ENCODE peak calls at places on chromosomes 2 and 18, in seven cellular contexts. E is adrenal gland; F is HepG2; R is gastrocnemius medialis; O is endothelial cell of umbilical vein; H is body of pancreas; Y is CD8-positive, alpha-beta T cell. M is an unnamed sample. For H3K4me1, the result is how much of the 10 kb centered on the place peaks cover.

GRCh38 chr2:147091448-147091847 is 753.4 kb upstream of the ACVR2A start:
- DNase-seq in F (no peak), E (no peak), Y (no peak), H (no peak), O (no peak), R (no peak), M (no peak)

GRCh38 chr2:3440486-3440885 is 61.0 kb downstream of the TRAPPC12 start:
- DNase-seq in O (peak), F (no peak), Y (no peak), R (no peak), H (no peak), E (no peak), M (no peak)

GRCh38 chr2:177908182-177908581 is 164.4 kb downstream of the PDE11A start:
- DNase-seq in E (no peak), Y (no peak), R (no peak), O (no peak), H (no peak), F (no peak), M (no peak)

GRCh38 chr18:9435041-9435440 is 40.3 kb upstream of the RALBP1 start:
- DNase-seq in Y (no peak), E (no peak), F (no peak), R (no peak), H (no peak), O (no peak), M (no peak)

GRCh38 chr2:1546023-1546591 is 132.8 kb downstream of the TPO start:
- DNase-seq in O (peak), E (peak), F (peak), R (no peak), Y (peak), H (peak), M (no peak)

GRCh38 chr18:36412778-36413177 is 115.3 kb downstream of the FHOD3 start:
- DNase-seq in E (peak), O (no peak), H (peak), R (no peak), F (peak), Y (no peak), M (no peak)

GRCh38 chr2:207513577-207514257 is 16.0 kb upstream of the CREB1 start:
- DNase-seq in F (no peak), Y (no peak), E (no peak), H (no peak), O (peak), R (no peak), M (no peak)

GRCh38 chr2:133421516-133422324 is 146.5 kb downstream of the NCKAP5 start:
- DNase-seq in O (no peak), R (no peak), F (peak), E (peak), Y (no peak), H (peak), M (no peak)

GRCh38 chr2:19474128-19474527 is 115.7 kb upstream of the OSR1 start:
- DNase-seq in R (peak), F (no peak), O (no peak), H (peak), Y (peak), E (no peak), M (no peak)

GRCh38 chr2:239106314-239106908 is 258.5 kb downstream of the TWIST2 start:
- DNase-seq in F (peak), O (peak), E (peak), H (no peak), R (no peak), Y (no peak), M (no peak)

GRCh38 chr2:3470166-3470651 is 49.1 kb downstream of the ADI1 start:
- DNase-seq in O (no peak), F (no peak), R (peak), Y (no peak), H (peak), E (peak), M (peak)

GRCh38 chr2:116490511-116491145 is 1323.9 kb upstream of the DDX18 start:
- DNase-seq in Y (no peak), H (no peak), F (no peak), E (no peak), O (no peak), R (no peak), M (no peak)

GRCh38 chr2:222690564-222691200 is 19.2 kb downstream of the MOGAT1 start:
- DNase-seq in E (peak), Y (peak), O (peak), F (peak), R (peak), H (peak), M (peak)

GRCh38 chr2:12915792-12916191 is 199.1 kb downstream of the TRIB2 start:
- DNase-seq in R (no peak), F (no peak), Y (no peak), O (no peak), H (no peak), E (no peak), M (no peak)

GRCh38 chr18:71630686-71631085 is 913.5 kb downstream of the CBLN2 start:
- DNase-seq in H (no peak), E (no peak), O (peak), F (no peak), Y (no peak), R (no peak), M (no peak)

GRCh38 chr2:98175811-98176210 is 88.8 kb downstream of the VWA3B start:
- DNase-seq in O (no peak), H (peak), F (no peak), E (no peak), R (no peak), Y (no peak), M (no peak)

GRCh38 chr2:38148501-38148900 is 72.5 kb upstream of the CYP1B1 start:
- DNase-seq in F (peak), O (no peak), H (peak), R (no peak), E (peak), Y (no peak), M (no peak)

GRCh38 chr2:30766666-30767065 is 40.6 kb downstream of the CAPN13 start:
- DNase-seq in E (no peak), H (no peak), R (no peak), O (no peak), F (no peak), Y (no peak), M (no peak)

GRCh38 chr2:6968319-6969100 is 51.3 kb downstream of the RNF144A start:
- DNase-seq in O (no peak), F (peak), Y (no peak), H (no peak), E (peak), R (no peak), M (peak)

GRCh38 chr18:11497585-11497984 is 111.8 kb upstream of the SLC35G4 start:
- DNase-seq in Y (no peak), E (no peak), R (no peak), O (no peak), H (no peak), F (peak), M (no peak)

GRCh38 chr2:218780851-218781690 is 876 bp upstream of the CYP27A1 start:
- DNase-seq in F (peak), Y (no peak), H (no peak), O (no peak), R (no peak), E (no peak), M (no peak)

GRCh38 chr18:61637905-61638304 is 254.9 kb downstream of the RNF152 start:
- DNase-seq in F (no peak), Y (no peak), H (no peak), E (no peak), R (no peak), O (no peak), M (no peak)

GRCh38 chr2:85089464-85090072 is 43.6 kb upstream of the TCF7L1 start:
- DNase-seq in R (no peak), E (no peak), F (no peak), O (no peak), Y (no peak), H (no peak), M (no peak)

GRCh38 chr2:97957432-97958183 is 38.1 kb downstream of the TMEM131 start:
- DNase-seq in E (no peak), H (no peak), R (no peak), Y (no peak), O (no peak), F (no peak), M (no peak)

GRCh38 chr2:216147172-216148131 is 38.3 kb downstream of the XRCC5 start:
- DNase-seq in F (no peak), Y (no peak), O (no peak), H (no peak), E (no peak), R (no peak), M (no peak)

GRCh38 chr2:20603791-20604190 is 47.1 kb downstream of the HS1BP3 start:
- DNase-seq in H (no peak), E (no peak), F (no peak), R (no peak), Y (no peak), O (no peak), M (no peak)

GRCh38 chr2:112626604-112627059 is 19.1 kb upstream of the SLC20A1 start:
- DNase-seq in Y (peak), F (peak), R (no peak), O (peak), H (peak), E (peak), M (peak)

GRCh38 chr2:71474744-71475421 is 21.5 kb downstream of the DYSF start:
- DNase-seq in O (no peak), Y (no peak), E (no peak), R (no peak), H (no peak), F (no peak), M (no peak)

GRCh38 chr2:105797298-105797819 is 52.6 kb downstream of the NCK2 start:
- DNase-seq in O (no peak), R (no peak), E (no peak), H (peak), F (peak), Y (peak), M (no peak)

GRCh38 chr18:59988098-59988706 is 88.4 kb downstream of the PMAIP1 start:
- DNase-seq in E (peak), H (peak), F (peak), R (no peak), Y (peak), O (peak), M (no peak)

GRCh38 chr18:10461989-10462388 is 7.6 kb downstream of the APCDD1 start:
- DNase-seq in E (no peak), Y (no peak), F (no peak), R (no peak), H (no peak), O (no peak), M (no peak)

GRCh38 chr2:217935245-217935879 is 67.4 kb downstream of the TNS1 start:
- DNase-seq in R (no peak), O (no peak), Y (no peak), E (no peak), F (no peak), H (peak), M (peak)

GRCh38 chr2:24527536-24527935 is 36.5 kb downstream of the NCOA1 start:
- DNase-seq in O (no peak), R (no peak), Y (no peak), E (no peak), F (no peak), H (no peak), M (no peak)

GRCh38 chr2:39851691-39852110 is 72.6 kb upstream of the THUMPD2 start:
- DNase-seq in O (no peak), E (no peak), F (no peak), Y (no peak), R (no peak), H (peak), M (no peak)

GRCh38 chr2:150710916-150711315 is 223.4 kb upstream of the RND3 start:
- DNase-seq in F (no peak), O (no peak), E (no peak), R (no peak), Y (no peak), H (no peak), M (no peak)

GRCh38 chr2:210558708-210559107 is 2.3 kb downstream of the CPS1 start:
- DNase-seq in E (no peak), O (peak), R (no peak), F (no peak), Y (no peak), H (no peak), M (no peak)

GRCh38 chr2:185695711-185696110 is 42.9 kb upstream of the FSIP2 start:
- DNase-seq in H (no peak), R (no peak), F (no peak), E (no peak), O (no peak), Y (no peak), M (no peak)

GRCh38 chr2:16626497-16626896 is 39.1 kb downstream of the CYRIA start:
- DNase-seq in Y (no peak), R (peak), F (no peak), O (no peak), H (peak), E (peak), M (no peak)

GRCh38 chr2:197426723-197427122 is 8.1 kb downstream of the SF3B1 start:
- DNase-seq in R (no peak), H (no peak), Y (no peak), F (no peak), O (no peak), E (no peak), M (no peak)
- H3K4me1 ChIP-seq in R (under half), H (half or more), Y (half or more), F (half or more), O (under half), E (under half), M (half or more)

DNA sequence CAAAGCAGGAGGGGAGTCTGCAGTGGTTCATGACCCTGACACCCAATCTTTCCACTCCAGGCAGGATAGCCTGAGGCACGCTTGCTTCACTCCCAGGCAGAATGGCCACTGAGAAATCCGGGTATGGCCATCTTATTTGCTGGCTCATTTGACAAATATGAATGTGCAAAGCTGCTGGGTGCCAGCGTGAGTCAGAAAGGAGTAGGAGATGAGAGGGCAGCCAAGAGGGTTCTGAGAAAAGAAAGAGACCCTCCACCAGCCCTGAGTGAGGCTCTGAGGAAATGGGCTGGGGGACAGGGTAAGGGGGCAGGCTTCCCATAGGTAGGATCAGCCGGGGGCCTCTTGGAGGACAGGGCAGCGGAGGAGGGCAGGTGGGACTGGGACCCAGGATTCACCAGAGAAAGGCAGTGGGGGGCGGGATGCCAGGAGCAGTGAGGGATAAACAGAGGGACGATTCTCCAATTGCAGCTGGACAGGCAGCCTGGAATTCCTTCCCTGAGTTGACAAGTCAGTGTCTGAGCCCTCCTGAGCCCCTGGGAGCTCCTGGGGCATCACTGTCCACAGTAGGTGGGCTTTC is 15.2 kb downstream of the RAMP1 start:
- DNase-seq in F (no peak), E (peak), Y (no peak), R (no peak), H (no peak), O (no peak), M (no peak)
- H3K27ac ChIP-seq in F (no peak), E (no peak), Y (no peak), R (peak), H (peak), O (no peak), M (no peak)

GRCh38 chr2:176830362-176830761 is 382.2 kb upstream of the HNRNPA3 start:
- DNase-seq in R (no peak), H (no peak), O (no peak), F (peak), Y (no peak), E (no peak), M (no peak)
- TF ChIP-seq CTCF in R (no peak), H (no peak), O (peak), F (peak), Y (no peak), E (no peak), M (no peak)

DNA sequence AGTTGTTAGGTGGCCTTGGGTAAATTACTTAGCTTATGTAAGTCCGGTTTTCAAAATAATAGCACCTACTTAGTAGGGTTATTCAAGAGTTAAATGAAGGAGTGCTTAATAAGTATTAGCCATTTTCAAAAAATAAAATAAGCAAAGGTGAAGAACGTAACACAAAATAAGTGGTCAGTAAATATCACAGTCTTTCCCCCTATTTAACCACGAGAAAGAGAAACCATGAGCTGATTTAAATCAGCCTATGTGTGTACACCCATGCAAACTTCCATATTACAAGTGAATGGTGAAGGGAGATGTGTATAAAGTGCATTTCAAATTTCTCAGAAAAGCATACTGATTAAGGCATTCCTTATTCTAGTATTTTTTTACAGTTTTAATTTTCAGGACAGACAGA is 2.2 kb downstream of the WIPF1 start:
- DNase-seq in R (no peak), Y (no peak), H (no peak), E (no peak), O (no peak), F (no peak), M (no peak)
- H3K4me1 ChIP-seq in R (under half), Y (under half), H (under half), E (under half), O (under half), F (under half), M (half or more)

DNA sequence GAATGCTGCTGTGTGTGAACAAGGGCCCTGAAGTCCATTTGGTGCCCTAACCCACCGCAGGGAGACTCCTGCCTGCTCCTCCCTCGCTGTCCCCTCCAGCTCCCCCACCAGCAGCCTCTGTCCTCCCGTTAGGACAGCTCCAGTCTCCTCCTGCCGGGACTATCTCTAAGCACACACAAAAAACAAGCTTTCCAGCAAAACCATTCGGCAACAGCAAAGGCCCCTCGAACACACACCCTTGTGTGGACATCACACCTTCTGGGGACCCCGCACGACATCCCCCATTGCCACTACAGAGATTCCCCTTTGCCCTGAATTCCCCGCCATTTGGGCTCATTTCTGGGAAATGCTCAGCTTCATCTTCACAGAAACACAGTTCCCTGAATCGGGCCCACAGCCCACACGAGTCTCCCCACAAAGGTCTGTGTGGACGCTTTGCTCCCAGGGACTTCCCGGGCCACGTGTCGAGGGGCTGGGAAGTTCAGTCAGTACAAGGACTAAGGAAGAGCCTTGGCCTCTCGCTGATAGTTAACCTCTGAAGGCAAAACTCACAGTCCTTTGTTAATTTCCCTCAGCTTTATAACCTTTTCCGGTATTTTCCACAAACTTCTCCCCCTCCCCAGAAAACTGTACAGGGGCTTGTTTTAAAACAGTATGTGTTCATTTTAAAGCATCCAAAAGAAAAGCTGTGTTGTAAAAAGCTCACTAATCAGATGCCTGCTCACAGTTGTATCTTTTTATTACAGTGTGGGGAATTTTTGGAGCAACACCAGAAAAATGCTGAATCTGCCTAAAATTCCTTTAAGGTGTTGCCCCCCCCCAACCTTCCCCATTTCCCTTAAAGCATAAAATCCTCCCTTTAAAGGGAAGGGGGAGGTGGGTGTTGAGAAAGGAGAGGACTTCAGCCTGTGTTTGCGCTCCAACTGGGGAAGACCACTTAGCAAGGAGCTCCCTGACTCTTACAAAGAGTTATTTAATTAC is 25.9 kb downstream of the SMAD7 start:
- DNase-seq in E (no peak), R (no peak), Y (no peak), F (no peak), H (no peak), O (peak), M (no peak)
- H3K27ac ChIP-seq in E (peak), R (peak), Y (no peak), F (peak), H (peak), O (peak), M (peak)

DNA sequence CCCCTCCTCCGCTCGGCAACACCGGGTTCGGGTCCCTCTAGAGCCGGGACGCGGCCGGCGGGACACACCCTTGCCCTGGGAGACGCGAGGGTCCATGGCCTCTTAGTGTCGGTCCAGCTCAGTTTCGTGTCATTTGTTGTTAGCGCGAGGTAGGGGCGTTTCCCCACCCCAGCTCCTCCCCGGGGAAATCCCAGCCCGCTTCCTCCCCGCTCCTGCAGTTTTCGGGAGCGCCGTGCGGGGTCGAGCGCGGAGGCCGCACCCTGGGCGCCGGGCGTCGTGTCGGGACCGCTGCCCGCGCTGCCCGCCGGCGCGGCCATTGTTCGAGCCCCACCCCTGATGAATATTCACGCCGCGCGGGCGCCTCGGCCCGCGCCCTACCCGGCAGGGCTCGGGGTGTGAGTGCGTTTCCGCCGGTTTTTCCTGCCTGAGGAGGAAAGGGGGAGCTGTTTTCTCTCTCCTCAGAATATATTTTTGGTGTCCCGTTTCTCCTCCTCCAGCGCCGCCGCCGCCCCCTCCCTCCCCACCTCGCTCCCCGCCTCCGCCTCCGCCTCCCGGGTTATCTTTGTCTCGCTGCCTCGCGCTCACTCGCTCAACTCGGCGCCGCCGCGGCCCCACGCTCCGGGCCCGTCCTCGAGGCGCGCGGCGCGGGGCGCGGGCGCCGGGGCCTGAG is at the start of gene MAP4K4:
- DNase-seq in E (peak), F (peak), Y (peak), R (peak), H (peak), O (peak), M (peak)
- TF ChIP-seq CTCF in E (no peak), F (peak), Y (no peak), R (peak), H (no peak), O (peak), M (no peak)

GRCh38 chr2:59276033-59276432 is 1034.9 kb upstream of the FANCL start:
- DNase-seq in Y (no peak), R (no peak), H (no peak), F (no peak), E (no peak), O (no peak), M (no peak)
- H3K4me1 ChIP-seq in Y (under half), R (under half), H (under half), F (under half), E (under half), O (under half), M (under half)

GRCh38 chr2:191836853-191837769 is 9.8 kb downstream of the CAVIN2 start:
- DNase-seq in H (no peak), O (peak), Y (no peak), E (no peak), R (no peak), F (no peak), M (peak)
- H3K27ac ChIP-seq in H (no peak), O (peak), Y (no peak), E (peak), R (peak), F (no peak), M (peak)

GRCh38 chr18:76955529-76956170 is 133.3 kb downstream of the ZNF236 start:
- DNase-seq in R (no peak), Y (no peak), E (no peak), O (no peak), F (no peak), H (peak), M (no peak)
- TF ChIP-seq CTCF in R (no peak), Y (no peak), E (no peak), O (no peak), F (no peak), H (no peak), M (no peak)

GRCh38 chr2:58304843-58305242 is 63.7 kb upstream of the FANCL start:
- DNase-seq in H (no peak), R (no peak), O (no peak), Y (no peak), E (no peak), F (no peak), M (no peak)
- H3K4me1 ChIP-seq in H (under half), R (under half), O (under half), Y (under half), E (under half), F (under half), M (under half)